ENCODE peak calls at places on chromosomes 1 and 21, in seven cellular contexts. S is body of pancreas, J is fibroblast of lung, U is lung, L is thyroid gland, V is psoas muscle, T is AG04450. K is an unnamed sample.
A peak's percentile ranks its signal among the peaks of the same experiment; 100 is the strongest.

GRCh38 chr1:89519779-89520358 is 4.8 kb upstream of the LRRC8B start:
- DNase-seq in J (peak; percentile 25), S (peak; percentile 24), L (no peak), U (no peak), T (no peak), V (no peak), K (no peak)

GRCh38 chr1:156487862-156488261 is 12.7 kb downstream of the MEF2D start:
- DNase-seq in S (no peak), U (no peak), T (no peak), L (peak; percentile 84), V (no peak), J (no peak), K (no peak)

GRCh38 chr1:29501227-29501976 is 265.1 kb downstream of the PTPRU start:
- DNase-seq in V (no peak), S (no peak), L (no peak), J (no peak), U (no peak), T (no peak), K (peak; percentile 21)

GRCh38 chr1:8746554-8746953 is 70.9 kb downstream of the RERE start:
- DNase-seq in L (no peak), U (no peak), J (peak; percentile 48), S (no peak), T (no peak), V (no peak), K (no peak)

GRCh38 chr1:116820362-116820761 is 66.1 kb downstream of the CD2 start:
- DNase-seq in V (peak; percentile 16), J (peak; percentile 99), T (peak; percentile 21), S (peak; percentile 94), U (no peak), L (peak; percentile 82), K (no peak)

GRCh38 chr1:223887724-223888428 is 42.1 kb upstream of the TP53BP2 start:
- DNase-seq in J (peak; percentile 99), L (peak; percentile 80), T (peak; percentile 88), S (peak; percentile 31), U (no peak), V (peak; percentile 47), K (peak; percentile 82)

GRCh38 chr1:18373151-18373550 is 107.6 kb upstream of the KLHDC7A start:
- DNase-seq in J (no peak), S (no peak), L (no peak), U (no peak), V (no peak), T (no peak), K (no peak)

GRCh38 chr21:38440746-38441145 is 57.5 kb downstream of the ERG start:
- DNase-seq in T (peak; percentile 39), J (peak; percentile 97), S (no peak), U (no peak), V (no peak), L (no peak), K (no peak)

GRCh38 chr1:235553063-235553675 is 48.9 kb upstream of the B3GALNT2 start:
- DNase-seq in L (peak; percentile 20), V (no peak), T (no peak), J (no peak), S (no peak), U (no peak), K (no peak)

GRCh38 chr1:108646661-108647269 is 14.1 kb downstream of the HENMT1 start:
- DNase-seq in T (no peak), U (peak; percentile 82), J (peak; percentile 69), S (peak; percentile 51), L (peak; percentile 34), V (peak; percentile 62), K (no peak)

GRCh38 chr1:232213928-232214327 is 416.0 kb downstream of the SIPA1L2 start:
- DNase-seq in J (no peak), T (no peak), L (no peak), U (no peak), V (no peak), S (no peak), K (peak; percentile 3)

GRCh38 chr1:153922076-153922837 is 515 bp downstream of the GATAD2B start:
- DNase-seq in U (peak; percentile 34), V (peak; percentile 56), T (no peak), L (peak; percentile 62), S (no peak), J (no peak), K (no peak)

GRCh38 chr1:7408771-7409150 is 362.3 kb upstream of the VAMP3 start:
- DNase-seq in V (no peak), S (no peak), J (no peak), U (no peak), L (no peak), T (no peak), K (peak; percentile 54)

GRCh38 chr1:7407547-7407895 is 363.6 kb upstream of the VAMP3 start:
- DNase-seq in J (no peak), T (no peak), L (no peak), S (no peak), V (no peak), U (no peak), K (peak; percentile 41)

GRCh38 chr1:7406641-7407546 is 364.2 kb upstream of the VAMP3 start:
- DNase-seq in V (no peak), S (no peak), L (no peak), J (no peak), U (no peak), T (no peak), K (peak; percentile 68)

GRCh38 chr1:7409278-7409677 is 361.8 kb upstream of the VAMP3 start:
- DNase-seq in L (no peak), V (no peak), T (no peak), J (no peak), U (no peak), S (no peak), K (peak; percentile 21)

GRCh38 chr1:7407980-7408770 is 362.9 kb upstream of the VAMP3 start:
- DNase-seq in U (no peak), J (no peak), S (no peak), V (no peak), L (no peak), T (no peak), K (peak; percentile 57)
- TF ChIP-seq CTCF in U (no peak), J (no peak), S (no peak), V (no peak), L (no peak), T (no peak), K (no peak)

GRCh38 chr1:99975569-99975968 is 5.8 kb downstream of the SLC35A3 start:
- DNase-seq in U (no peak), V (no peak), T (no peak), S (no peak), J (no peak), L (no peak), K (no peak)

GRCh38 chr1:99969260-99969728 is 502 bp upstream of the SLC35A3 start:
- DNase-seq in V (no peak), L (no peak), J (no peak), S (peak; percentile 11), T (no peak), U (no peak), K (no peak)

GRCh38 chr1:99968214-99968613 is 1.6 kb upstream of the SLC35A3 start:
- DNase-seq in U (no peak), S (no peak), T (no peak), L (no peak), V (no peak), J (no peak), K (no peak)

GRCh38 chr1:99969729-99970591 is at the start of gene SLC35A3:
- DNase-seq in U (peak; percentile 86), L (peak; percentile 86), S (peak; percentile 89), T (no peak), V (peak; percentile 81), J (peak; percentile 69), K (peak; percentile 85)

GRCh38 chr1:99970713-99971255 is 988 bp downstream of the SLC35A3 start:
- DNase-seq in V (no peak), S (peak; percentile 24), L (no peak), J (no peak), T (no peak), U (no peak), K (no peak)
- H3K27ac ChIP-seq in V (peak overlapping the region; percentile 74), S (peak overlapping the region; percentile 45), L (no peak overlapping the region), J (peak overlapping the region; percentile 80), T (no peak overlapping the region), U (no peak overlapping the region), K (no peak overlapping the region)

DNA sequence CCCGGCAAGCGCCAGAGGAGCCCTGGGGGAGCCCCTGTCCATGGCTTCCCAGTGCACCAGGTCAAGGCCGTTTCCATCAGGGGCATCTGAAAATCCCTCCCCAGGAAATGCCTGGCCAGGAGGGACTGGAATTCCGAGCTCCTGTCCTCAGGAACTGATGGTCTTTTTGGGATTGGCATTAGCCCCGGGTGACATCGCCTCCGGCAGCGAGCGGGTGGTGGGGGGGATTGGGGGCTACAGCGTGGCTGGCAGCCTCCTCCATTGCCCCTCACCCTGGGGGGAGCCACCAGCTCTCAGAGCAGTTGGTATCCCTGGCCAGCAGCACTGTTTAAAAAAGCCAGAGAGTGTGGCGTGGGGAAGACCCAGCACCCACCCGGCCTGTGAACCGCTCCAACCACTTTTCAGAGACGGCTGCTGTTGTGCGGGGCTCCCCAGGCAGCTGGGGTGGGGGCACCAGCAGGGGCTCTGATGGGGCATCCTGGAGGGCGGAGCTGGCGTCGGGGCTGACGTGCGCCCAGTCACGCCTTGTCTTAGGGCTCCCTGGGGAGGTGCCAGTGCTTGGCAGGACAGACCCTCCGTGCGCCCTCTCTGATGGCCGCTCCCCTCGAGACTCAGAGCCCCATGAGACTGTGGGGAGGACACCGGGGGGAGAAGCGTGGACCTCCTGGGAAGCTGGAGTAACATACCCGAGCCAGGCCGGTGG is 62.9 kb upstream of the TTC34 start:
- DNase-seq in J (no peak), U (no peak), V (peak; percentile 12), S (no peak), L (no peak), T (no peak), K (no peak)
- TF ChIP-seq CTCF in J (no peak), U (no peak), V (no peak), S (no peak), L (no peak), T (no peak), K (no peak)

GRCh38 chr1:178870944-178871343 is at the start of gene ANGPTL1:
- DNase-seq in V (no peak), S (no peak), T (peak; percentile 39), U (no peak), J (peak; percentile 68), L (peak; percentile 49), K (no peak)

GRCh38 chr1:178868700-178869099 is 2.2 kb downstream of the ANGPTL1 start:
- DNase-seq in T (no peak), S (no peak), V (no peak), L (no peak), J (no peak), U (no peak), K (no peak)

GRCh38 chr1:178869114-178869697 is 1.7 kb downstream of the ANGPTL1 start:
- DNase-seq in J (peak; percentile 20), S (no peak), L (no peak), T (no peak), U (no peak), V (no peak), K (no peak)

GRCh38 chr1:178874966-178875365 is 4.1 kb upstream of the ANGPTL1 start:
- DNase-seq in U (no peak), S (no peak), L (no peak), T (no peak), J (no peak), V (no peak), K (no peak)

GRCh38 chr1:178871551-178872320 is 859 bp upstream of the ANGPTL1 start:
- DNase-seq in V (no peak), L (no peak), S (no peak), J (no peak), T (no peak), U (no peak), K (no peak)
- H3K27ac ChIP-seq in V (peak overlapping the region; percentile 13), L (peak overlapping the region; percentile 75), S (peak overlapping the region; percentile 21), J (no peak overlapping the region), T (no peak overlapping the region), U (no peak overlapping the region), K (peak overlapping the region; percentile 74)

GRCh38 chr1:111346089-111346885 is 55.6 kb downstream of the CHIA start:
- DNase-seq in U (peak; percentile 93), T (peak; percentile 52), S (peak; percentile 95), V (peak; percentile 71), L (peak; percentile 97), J (peak; percentile 74), K (peak; percentile 83)
- TF ChIP-seq CTCF in U (no peak), T (no peak), S (no peak), V (no peak), L (no peak), J (no peak), K (no peak)